ENCODE peak calls at places on chromosome 13, in six cellular contexts. W is mesendoderm; K is NCI-H1105 treated with DMSO at 0.1 percent for 48 hours; B is activated T-helper 1 cell treated with anti-CD3 and anti-CD28 coated beads, Interleukin-12 subunit alpha, Interleukin-12 subunit beta, Interleukin-2, Interleukin-4 antibody, amounts not matched to agents 30 ng/mL and 10 ng/mL and 1 ng/mL, durations not matched to agents 14 hours and 24 hours and 36 hours; C is uterus; I is cardiac muscle cell. Y is an unnamed sample.

GRCh38 chr13:91162180-91162579 is 185.3 kb upstream of the MIR17HG start:
- DNase-seq in W (peak), K (no peak), B (no peak), C (no peak), I (no peak), Y (no peak)

GRCh38 chr13:101217086-101217485 is 199.2 kb downstream of the NALCN start:
- DNase-seq in W (no peak), K (no peak), B (no peak), C (no peak), I (no peak), Y (no peak)

GRCh38 chr13:98910501-98910951 is 67.3 kb downstream of the DOCK9 start:
- DNase-seq in W (peak), K (no peak), B (peak), C (no peak), I (peak), Y (peak)

GRCh38 chr13:32905864-32906180 is 110.4 kb upstream of the KL start:
- DNase-seq in W (no peak), K (no peak), B (no peak), C (peak), I (no peak), Y (no peak)

GRCh38 chr13:43377955-43378354 is 354.6 kb downstream of the DNAJC15 start:
- DNase-seq in W (no peak), K (no peak), B (no peak), C (no peak), I (peak), Y (no peak)

GRCh38 chr13:38577048-38577447 is 109.8 kb upstream of the FREM2 start:
- DNase-seq in W (peak), K (no peak), B (no peak), C (no peak), I (peak), Y (no peak)

GRCh38 chr13:66795636-66796035 is 434.5 kb downstream of the PCDH9 start:
- DNase-seq in W (no peak), K (peak), B (no peak), C (no peak), I (no peak), Y (no peak)

GRCh38 chr13:65966991-65967451 is 1263.1 kb downstream of the PCDH9 start:
- DNase-seq in W (peak), K (no peak), B (no peak), C (no peak), I (peak), Y (no peak)

GRCh38 chr13:111480976-111481375 is 160.5 kb downstream of the TEX29 start:
- DNase-seq in W (no peak), K (peak), B (no peak), C (no peak), I (no peak), Y (no peak)

GRCh38 chr13:99935772-99936171 is 35.8 kb downstream of the ZIC5 start:
- DNase-seq in W (peak), K (no peak), B (no peak), C (no peak), I (no peak), Y (no peak)

GRCh38 chr13:100274942-100275506 is 186.1 kb downstream of the PCCA start:
- DNase-seq in W (peak), K (no peak), B (no peak), C (no peak), I (no peak), Y (peak)

GRCh38 chr13:86922936-86923335 is 748.2 kb upstream of the SLITRK5 start:
- DNase-seq in W (no peak), K (no peak), B (no peak), C (no peak), I (no peak), Y (no peak)

GRCh38 chr13:48750588-48751383 is 97.1 kb downstream of the CYSLTR2 start:
- DNase-seq in W (no peak), K (no peak), B (no peak), C (peak), I (peak), Y (no peak)

GRCh38 chr13:81058916-81059290 is 718.0 kb upstream of the SPRY2 start:
- DNase-seq in W (no peak), K (no peak), B (no peak), C (no peak), I (no peak), Y (no peak)

GRCh38 chr13:75685239-75685697 is 49.1 kb downstream of the LMO7 start:
- DNase-seq in W (peak), K (peak), B (no peak), C (no peak), I (peak), Y (peak)

GRCh38 chr13:98476538-98476966 is 100.4 kb downstream of the STK24 start:
- DNase-seq in W (peak), K (no peak), B (peak), C (peak), I (peak), Y (peak)

GRCh38 chr13:110617326-110618072 is 2.2 kb downstream of the NAXD start:
- DNase-seq in W (no peak), K (no peak), B (no peak), C (peak), I (peak), Y (no peak)

GRCh38 chr13:47886314-47886713 is 114.8 kb downstream of the SUCLA2 start:
- DNase-seq in W (peak), K (no peak), B (peak), C (no peak), I (no peak), Y (no peak)

GRCh38 chr13:27097691-27098090 is 73.9 kb downstream of the USP12 start:
- DNase-seq in W (no peak), K (no peak), B (no peak), C (no peak), I (no peak), Y (no peak)

GRCh38 chr13:107075576-107075975 is 507.6 kb upstream of the ARGLU1 start:
- DNase-seq in W (no peak), K (no peak), B (no peak), C (no peak), I (no peak), Y (no peak)

GRCh38 chr13:59533561-59534337 is 630.0 kb downstream of the DIAPH3 start:
- DNase-seq in W (no peak), K (no peak), B (no peak), C (no peak), I (no peak), Y (no peak)

GRCh38 chr13:113506025-113506685 is 15.6 kb upstream of the DCUN1D2 start:
- DNase-seq in W (no peak), K (no peak), B (no peak), C (no peak), I (no peak), Y (no peak)

GRCh38 chr13:72504026-72504925 is 223.2 kb downstream of the MZT1 start:
- DNase-seq in W (no peak), K (no peak), B (no peak), C (no peak), I (no peak), Y (no peak)

GRCh38 chr13:29886446-29886845 is 36.0 kb upstream of the UBL3 start:
- DNase-seq in W (no peak), K (no peak), B (no peak), C (no peak), I (no peak), Y (no peak)

GRCh38 chr13:40064723-40065122 is 409.3 kb downstream of the COG6 start:
- DNase-seq in W (no peak), K (no peak), B (no peak), C (peak), I (peak), Y (no peak)

GRCh38 chr13:26227396-26227971 is 5.4 kb upstream of the RNF6 start:
- DNase-seq in W (no peak), K (no peak), B (no peak), C (no peak), I (no peak), Y (no peak)

GRCh38 chr13:46614582-46614981 is 61.6 kb downstream of the LRCH1 start:
- DNase-seq in W (no peak), K (no peak), B (no peak), C (no peak), I (peak), Y (no peak)

GRCh38 chr13:112746044-112746443 is 56.2 kb downstream of the ATP11A start:
- DNase-seq in W (no peak), K (no peak), B (no peak), C (no peak), I (no peak), Y (no peak)

GRCh38 chr13:22372261-22372660 is 701.4 kb downstream of the FGF9 start:
- DNase-seq in W (peak), K (no peak), B (no peak), C (no peak), I (no peak), Y (no peak)

GRCh38 chr13:78753457-78753856 is 94.5 kb upstream of the OBI1 start:
- DNase-seq in W (no peak), K (no peak), B (no peak), C (no peak), I (no peak), Y (no peak)

GRCh38 chr13:38686635-38687245 is at the start of gene FREM2:
- DNase-seq in W (peak), K (peak), B (no peak), C (peak), I (peak), Y (no peak)

GRCh38 chr13:47930649-47931165 is 70.4 kb downstream of the SUCLA2 start:
- DNase-seq in W (no peak), K (no peak), B (no peak), C (no peak), I (no peak), Y (no peak)

GRCh38 chr13:80054806-80055205 is 286.1 kb downstream of the SPRY2 start:
- DNase-seq in W (no peak), K (no peak), B (no peak), C (no peak), I (no peak), Y (no peak)

GRCh38 chr13:97460004-97460756 is 26.2 kb downstream of the RAP2A start:
- DNase-seq in W (no peak), K (no peak), B (no peak), C (no peak), I (peak), Y (no peak)

GRCh38 chr13:29991343-29991742 is 140.9 kb upstream of the UBL3 start:
- DNase-seq in W (peak), K (no peak), B (no peak), C (no peak), I (peak), Y (peak)

GRCh38 chr13:77409412-77409811 is 82.5 kb upstream of the MYCBP2 start:
- DNase-seq in W (peak), K (no peak), B (no peak), C (no peak), I (no peak), Y (no peak)

Y was measured in SJSA1.